ENCODE peak calls at places on chromosome 17, in five cellular contexts. T is A549, B is PC-9, P is GM23248, Q is PC-3. R is an unnamed sample.
A peak's percentile ranks its signal among the peaks of the same experiment; 100 is the strongest.

GRCh38 chr17:70033165-70033564 is 41.9 kb upstream of the KCNJ16 start:
- DNase-seq in T (no peak), P (no peak), Q (no peak), B (no peak), R (no peak)

GRCh38 chr17:81553616-81554181 is 1.5 kb upstream of the FAAP100 start:
- DNase-seq in P (peak; percentile 96), B (no peak), Q (peak; percentile 89), T (peak; percentile 71), R (peak; percentile 53)

GRCh38 chr17:68197091-68197996 is 50.5 kb upstream of the AMZ2 start:
- DNase-seq in T (no peak), P (no peak), B (peak; percentile 33), Q (peak; percentile 37), R (no peak)

GRCh38 chr17:80613732-80614071 is 69.1 kb downstream of the RPTOR start:
- DNase-seq in T (no peak), B (no peak), Q (no peak), P (no peak), R (no peak)

GRCh38 chr17:55454906-55455474 is 33.4 kb upstream of the MMD start:
- DNase-seq in B (no peak), Q (peak; percentile 99), T (peak; percentile 99), P (peak; percentile 84), R (no peak)

GRCh38 chr17:43790311-43790940 is 10.2 kb downstream of the CFAP97D1 start:
- DNase-seq in Q (peak; percentile 24), T (no peak), B (no peak), P (peak; percentile 25), R (peak; percentile 75)

GRCh38 chr17:41329279-41329925 is 13.9 kb upstream of the KRTAP17-1 start:
- DNase-seq in B (peak; percentile 65), T (peak; percentile 78), P (peak; percentile 81), Q (peak; percentile 69), R (no peak)

GRCh38 chr17:47729486-47729885 is 3.5 kb upstream of the TBX21 start:
- DNase-seq in T (no peak), B (no peak), P (no peak), Q (no peak), R (no peak)

GRCh38 chr17:6654816-6655731 is 3.5 kb downstream of the C17orf100 start:
- DNase-seq in Q (no peak), T (no peak), P (no peak), B (no peak), R (no peak)

GRCh38 chr17:62164712-62165377 is 99.8 kb upstream of the MED13 start:
- DNase-seq in Q (peak; percentile 25), P (no peak), T (no peak), B (no peak), R (no peak)

GRCh38 chr17:21129023-21129681 is 2.4 kb downstream of the DHRS7B start:
- DNase-seq in B (peak; percentile 12), P (peak; percentile 84), Q (peak; percentile 34), T (peak; percentile 67), R (no peak)

GRCh38 chr17:2393954-2394749 is 6.7 kb downstream of the MNT start:
- DNase-seq in B (no peak), T (no peak), Q (no peak), P (no peak), R (no peak)

GRCh38 chr17:61502292-61502691 is 50.1 kb downstream of the TBX4 start:
- DNase-seq in Q (no peak), T (no peak), B (no peak), P (no peak), R (no peak)

GRCh38 chr17:4806420-4806769 is 557 bp upstream of the PLD2 start:
- DNase-seq in T (no peak), P (no peak), B (no peak), Q (no peak), R (no peak)

GRCh38 chr17:67623767-67624166 is 94.0 kb upstream of the NOL11 start:
- DNase-seq in B (no peak), T (no peak), Q (no peak), P (no peak), R (no peak)

GRCh38 chr17:2309338-2310143 is 5.8 kb downstream of the SRR start:
- DNase-seq in P (peak; percentile 8), B (no peak), T (no peak), Q (no peak), R (no peak)

GRCh38 chr17:9224485-9224884 is 203.2 kb downstream of the NTN1 start:
- DNase-seq in B (no peak), T (no peak), P (no peak), Q (no peak), R (no peak)

GRCh38 chr17:57948555-57949420 is 6.4 kb downstream of the CUEDC1 start:
- DNase-seq in B (peak; percentile 76), T (peak; percentile 98), Q (peak; percentile 99), P (peak; percentile 96), R (peak; percentile 90)

GRCh38 chr17:5078106-5079028 is at the start of gene ZFP3:
- DNase-seq in Q (peak; percentile 52), B (peak; percentile 87), T (peak; percentile 92), P (peak; percentile 82), R (no peak)

GRCh38 chr17:38559880-38560230 is 45.9 kb downstream of the SRCIN1 start:
- DNase-seq in P (no peak), T (no peak), B (no peak), Q (no peak), R (no peak)

GRCh38 chr17:43094129-43094834 is 30.9 kb downstream of the BRCA1 start:
- DNase-seq in Q (no peak), P (peak; percentile 86), B (no peak), T (no peak), R (no peak)

GRCh38 chr17:67487506-67487905 is 110.4 kb downstream of the PITPNC1 start:
- DNase-seq in P (peak; percentile 38), T (no peak), Q (no peak), B (no peak), R (no peak)

GRCh38 chr17:40075216-40076100 is 12.7 kb downstream of the THRA start:
- DNase-seq in P (peak; percentile 61), T (peak; percentile 75), B (peak; percentile 41), Q (peak; percentile 63), R (no peak)

GRCh38 chr17:81931189-81931556 is 3.6 kb upstream of the MAFG start:
- DNase-seq in P (no peak), B (no peak), Q (no peak), T (no peak), R (no peak)

GRCh38 chr17:41864498-41864836 is 756 bp downstream of the KLHL11 start:
- DNase-seq in P (no peak), T (no peak), B (no peak), Q (no peak), R (no peak)

GRCh38 chr17:4483012-4483840 is 15.5 kb upstream of the SPNS2 start:
- DNase-seq in Q (peak; percentile 90), T (peak; percentile 48), B (peak; percentile 88), P (no peak), R (no peak)

GRCh38 chr17:2195729-2196128 is 107.9 kb downstream of the SMG6 start:
- DNase-seq in T (no peak), B (peak; percentile 28), Q (peak; percentile 21), P (peak; percentile 64), R (no peak)

GRCh38 chr17:9902116-9902515 is 3.0 kb downstream of the RCVRN start:
- DNase-seq in Q (no peak), T (no peak), B (no peak), P (no peak), R (no peak)

GRCh38 chr17:37802712-37803416 is 58.0 kb upstream of the HNF1B start:
- DNase-seq in P (peak; percentile 71), B (no peak), T (no peak), Q (no peak), R (no peak)

GRCh38 chr17:14061666-14062560 is 7.4 kb upstream of the COX10 start:
- DNase-seq in Q (peak; percentile 93), T (no peak), B (peak; percentile 74), P (peak; percentile 93), R (peak; percentile 36)

DNA sequence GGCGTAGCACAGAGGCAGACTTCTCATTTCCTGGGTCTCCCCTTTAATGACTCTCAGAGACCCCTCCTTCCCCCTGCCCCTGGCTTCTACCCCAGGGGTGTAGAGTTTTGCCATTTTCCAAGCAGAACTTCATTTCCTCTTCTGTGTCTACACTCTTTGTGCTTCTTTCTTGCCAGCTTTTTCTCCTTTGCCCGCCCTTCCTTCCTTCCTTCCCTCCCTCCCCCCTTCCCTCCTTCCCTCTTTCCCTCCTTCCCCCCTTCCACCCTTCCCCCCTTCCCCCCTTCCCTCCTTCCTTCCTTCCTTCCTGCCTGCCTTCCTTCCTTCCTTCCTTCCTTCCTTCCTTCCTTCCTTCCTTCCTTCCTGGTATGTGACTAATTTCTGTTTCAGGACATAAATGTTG is 47.0 kb downstream of the MAPT start:
- DNase-seq in P (no peak), T (no peak), B (no peak), Q (no peak), R (no peak)
- H3K4me2 ChIP-seq in P (no peak overlapping the region), T (no peak overlapping the region), B (no peak overlapping the region), Q (no peak overlapping the region), R (no peak overlapping the region)

DNA sequence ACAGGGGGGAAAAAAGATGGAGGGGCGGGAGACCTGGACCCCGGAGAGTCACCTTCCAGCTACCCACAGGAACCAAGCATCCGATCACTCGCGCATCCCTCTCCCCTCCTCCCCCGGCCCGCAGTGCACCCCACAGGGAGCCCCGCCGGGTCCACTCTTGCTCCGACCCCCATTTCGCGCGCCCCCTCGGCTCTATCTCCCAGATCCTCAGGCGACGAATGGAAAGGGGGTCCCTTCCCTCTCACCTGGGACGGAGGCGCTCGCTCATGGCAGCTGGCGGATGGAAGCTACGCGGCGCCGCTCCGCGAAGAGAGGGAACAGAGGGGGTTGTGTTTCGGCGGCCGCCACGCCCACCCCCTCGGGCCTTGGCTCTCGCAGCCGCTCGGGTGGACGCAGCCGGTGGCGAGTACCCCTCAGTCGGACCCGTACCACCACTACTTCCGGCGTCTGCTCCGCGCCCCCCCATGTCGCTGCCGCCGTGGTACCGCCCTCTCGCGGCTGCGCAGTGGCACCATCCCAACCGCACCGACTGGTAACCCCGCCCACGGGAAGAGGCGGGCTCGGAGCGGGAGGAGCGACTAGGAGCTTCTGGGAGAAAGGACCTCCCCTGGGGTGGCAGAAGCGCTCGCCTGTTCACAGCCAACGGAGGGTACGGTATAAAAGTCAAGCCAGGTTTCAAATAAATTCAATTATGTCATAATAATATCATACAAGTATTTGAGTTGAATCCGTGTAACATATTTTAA is 29.7 kb downstream of the CPSF4L start:
- DNase-seq in P (peak; percentile 98), B (peak; percentile 95), T (peak; percentile 95), Q (peak; percentile 98), R (peak; percentile 67)
- H3K4me2 ChIP-seq in P (peak overlapping the region; percentile 98), B (peak overlapping the region; percentile 98), T (peak overlapping the region; percentile 94), Q (peak overlapping the region; percentile 100), R (peak overlapping the region; percentile 98)

GRCh38 chr17:17413821-17414220 is 63.0 kb upstream of the MED9 start:
- DNase-seq in B (no peak), Q (no peak), P (peak; percentile 62), T (no peak), R (peak; percentile 69)
- H3K4me2 ChIP-seq in B (no peak overlapping the region), Q (peak overlapping the region; percentile 66), P (peak overlapping the region; percentile 85), T (no peak overlapping the region), R (peak overlapping the region; percentile 58)

GRCh38 chr17:56598471-56598870 is 5.0 kb downstream of the NOG start:
- DNase-seq in T (no peak), Q (peak; percentile 79), P (peak; percentile 54), B (no peak), R (no peak)
- H3K4me2 ChIP-seq in T (no peak overlapping the region), Q (peak overlapping the region; percentile 89), P (no peak overlapping the region), B (peak overlapping the region; percentile 78), R (no peak overlapping the region)

R was measured in keratinocyte.